ENCODE peak calls at places on chromosomes 6 and 20, in four cellular contexts. N, Q, E and W are unnamed samples.
A peak's percentile ranks its signal among the peaks of the same experiment; 100 is the strongest.

GRCh38 chr20:44203161-44203560 is 7.4 kb downstream of the OSER1 start:
- DNase-seq in N (peak; percentile 54), E (no peak), Q (no peak), W (no peak)

GRCh38 chr20:31869942-31870702 is at the start of the genes DUSP15 and TTLL9:
- DNase-seq in E (peak; percentile 39), Q (no peak), N (no peak), W (no peak)

GRCh38 chr20:43853174-43853803 is 61.4 kb upstream of the TOX2 start:
- DNase-seq in Q (no peak), N (no peak), E (no peak), W (no peak)

GRCh38 chr6:90369651-90370050 is 73.0 kb upstream of the BACH2 start:
- DNase-seq in Q (no peak), N (no peak), E (no peak), W (no peak)

GRCh38 chr20:41572010-41572572 is 46.1 kb downstream of the CHD6 start:
- DNase-seq in N (no peak), Q (no peak), E (no peak), W (no peak)

GRCh38 chr6:125114248-125114858 is 39.2 kb upstream of the TPD52L1 start:
- DNase-seq in N (no peak), E (peak; percentile 40), Q (peak; percentile 72), W (no peak)

GRCh38 chr6:94478178-94479140 is 1059.1 kb upstream of the EPHA7 start:
- DNase-seq in N (no peak), Q (no peak), E (no peak), W (no peak)

GRCh38 chr20:46583411-46584214 is 33.2 kb upstream of the OCSTAMP start:
- DNase-seq in Q (peak; percentile 24), N (no peak), E (no peak), W (no peak)

GRCh38 chr6:154740658-154741057 is 7.4 kb downstream of the SCAF8 start:
- DNase-seq in Q (no peak), E (no peak), N (no peak), W (no peak)

GRCh38 chr6:121881974-121882667 is 446.7 kb downstream of the GJA1 start:
- DNase-seq in N (no peak), E (no peak), Q (no peak), W (no peak)

GRCh38 chr20:45853484-45853883 is 3.7 kb downstream of the ACOT8 start:
- DNase-seq in E (no peak), Q (no peak), N (no peak), W (no peak)

GRCh38 chr20:17794400-17794799 is 94.6 kb downstream of the BANF2 start:
- DNase-seq in E (no peak), Q (no peak), N (no peak), W (no peak)

GRCh38 chr20:50003253-50003656 is 20.5 kb downstream of the SNAI1 start:
- DNase-seq in N (no peak), E (no peak), Q (no peak), W (no peak)

GRCh38 chr6:125867483-125867935 is 76.7 kb downstream of the NCOA7 start:
- DNase-seq in Q (no peak), E (peak; percentile 28), N (no peak), W (no peak)

GRCh38 chr6:167825759-167826229 is 917 bp upstream of the AFDN start:
- DNase-seq in E (peak; percentile 65), Q (peak; percentile 75), N (peak; percentile 14), W (no peak)

GRCh38 chr20:35615667-35616464 is at the start of gene SPAG4:
- DNase-seq in Q (peak; percentile 99), E (peak; percentile 100), N (peak; percentile 97), W (peak; percentile 98)

GRCh38 chr20:47181056-47181862 is 175.2 kb downstream of the ZMYND8 start:
- DNase-seq in Q (no peak), E (peak; percentile 57), N (no peak), W (no peak)

GRCh38 chr6:63307581-63308246 is 12.1 kb downstream of the LGSN start:
- DNase-seq in E (peak; percentile 25), Q (no peak), N (no peak), W (no peak)

GRCh38 chr6:71410681-71411080 is 122.1 kb downstream of the OGFRL1 start:
- DNase-seq in E (no peak), Q (no peak), N (no peak), W (no peak)

GRCh38 chr6:13044896-13045295 is 283.4 kb downstream of the TBC1D7 start:
- DNase-seq in E (no peak), N (no peak), Q (no peak), W (no peak)

GRCh38 chr20:8131598-8132014 is 460 bp upstream of the PLCB1 start:
- DNase-seq in Q (no peak), N (no peak), E (no peak), W (no peak)

GRCh38 chr20:53413188-53413631 is 180.4 kb downstream of the ZNF217 start:
- DNase-seq in E (no peak), Q (no peak), N (no peak), W (no peak)

GRCh38 chr6:170388113-170388512 is 81.6 kb downstream of the FAM120B start:
- DNase-seq in Q (no peak), N (no peak), E (peak; percentile 40), W (no peak)

DNA sequence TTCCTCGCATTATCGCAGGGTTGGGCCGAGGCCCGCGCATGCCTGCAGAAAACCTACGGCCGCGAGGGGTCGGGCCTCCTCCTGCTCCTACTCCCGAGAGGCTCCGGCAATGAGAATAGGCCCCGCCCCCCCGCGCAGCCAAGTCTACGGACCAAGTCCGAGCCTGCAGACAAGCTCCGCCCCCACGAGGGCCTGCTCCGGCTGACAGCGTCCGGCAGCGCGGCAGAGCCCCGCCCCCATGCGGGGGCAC is 3.1 kb upstream of the GPSM3 start:
- DNase-seq in E (peak; percentile 100), N (peak; percentile 100), Q (peak; percentile 100), W (peak; percentile 100)
- TF ChIP-seq CTCF in E (peak; percentile 40), N (peak; percentile 56), Q (no peak), W (no peak)

GRCh38 chr6:138372711-138373463 is 4.8 kb upstream of the SMIM28 start:
- DNase-seq in Q (no peak), N (no peak), E (no peak), W (no peak)
- TF ChIP-seq CTCF in Q (no peak), N (no peak), E (peak; percentile 15), W (peak; percentile 28)

GRCh38 chr20:39547546-39548410 is 585.6 kb downstream of the DHX35 start:
- DNase-seq in E (no peak), Q (no peak), N (no peak), W (no peak)
- TF ChIP-seq CTCF in E (no peak), Q (no peak), N (no peak), W (peak; percentile 39)

GRCh38 chr6:77462359-77463307 is 658 bp downstream of the HTR1B start:
- DNase-seq in N (no peak), Q (peak; percentile 60), E (no peak), W (peak; percentile 86)
- TF ChIP-seq CTCF in N (no peak), Q (no peak), E (no peak), W (peak; percentile 70)

GRCh38 chr6:27312146-27312949 is at the start of gene POM121L2:
- DNase-seq in N (no peak), Q (no peak), E (peak; percentile 59), W (no peak)
- TF ChIP-seq CTCF in N (no peak), Q (no peak), E (peak; percentile 82), W (peak; percentile 84)

DNA sequence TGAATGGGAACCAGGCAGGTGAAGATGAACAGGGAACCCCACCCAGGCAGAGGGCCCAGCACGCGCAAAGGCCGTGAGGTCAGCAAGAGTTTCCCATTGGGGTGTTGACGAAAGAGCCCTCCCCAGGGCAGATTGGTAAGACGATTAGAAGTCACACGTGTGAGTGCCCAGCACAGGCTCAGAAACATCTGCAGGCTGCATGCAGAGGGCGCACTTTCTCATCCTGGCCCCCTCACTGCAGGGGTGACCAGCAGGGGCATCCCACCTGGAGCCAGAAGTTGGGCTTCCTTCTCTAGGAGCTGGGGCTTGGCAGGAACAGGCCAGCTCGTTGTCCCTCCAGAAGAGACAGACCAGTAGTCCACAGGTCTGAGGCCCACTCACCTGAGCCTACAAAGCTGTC is 38.4 kb downstream of the VSTM2L start:
- DNase-seq in E (no peak), N (no peak), Q (no peak), W (no peak)
- TF ChIP-seq CTCF in E (peak; percentile 49), N (no peak), Q (no peak), W (peak; percentile 46)

DNA sequence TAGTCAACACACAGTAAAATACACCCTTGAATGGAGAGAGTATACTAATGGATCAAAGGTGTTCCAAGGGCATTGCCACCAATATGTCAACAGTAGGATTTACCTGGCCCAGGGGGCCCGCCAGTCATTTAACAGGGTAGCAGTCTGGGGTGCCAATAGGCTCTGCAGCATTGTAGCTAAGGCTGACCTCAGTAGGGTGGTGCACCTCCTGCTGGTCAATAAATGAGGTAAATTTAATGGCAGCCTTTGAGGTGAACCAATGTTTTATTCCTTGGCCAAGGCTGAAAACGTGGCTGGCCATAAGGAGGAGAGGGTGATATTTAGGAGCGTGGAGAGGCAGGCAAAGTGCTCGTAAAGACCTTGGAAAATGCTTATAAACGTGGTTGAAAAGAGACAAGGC is 147.2 kb downstream of the RPS12 start:
- DNase-seq in E (no peak), Q (no peak), N (no peak), W (no peak)
- TF ChIP-seq CTCF in E (peak; percentile 43), Q (no peak), N (no peak), W (peak; percentile 36)